ENCODE peak calls at places on chromosomes 2 and 18, in ten cellular contexts. B is AG09309, M is neural progenitor cell, G is right lobe of liver, W is cardiac fibroblast, X is foreskin fibroblast, Q is AG09319, L is psoas muscle, T is H9, O is AG10803. C is an unnamed sample.
A peak's percentile ranks its signal among the peaks of the same experiment; 100 is the strongest.

GRCh38 chr2:24708537-24709152 is 84.5 kb downstream of the PTRHD1 start:
- DNase-seq in B (no peak), M (no peak), G (no peak), W (peak; percentile 29), X (no peak), Q (no peak), L (no peak), T (no peak), O (no peak), C (no peak)

GRCh38 chr2:15223887-15224286 is 337.2 kb downstream of the NBAS start:
- DNase-seq in B (peak; percentile 64), M (no peak), G (no peak), W (peak; percentile 89), X (peak; percentile 73), Q (peak; percentile 48), L (no peak), T (no peak), O (peak; percentile 92), C (no peak)

GRCh38 chr2:1799174-1799573 is 54.9 kb upstream of the PXDN start:
- DNase-seq in B (no peak), M (no peak), G (no peak), W (no peak), X (no peak), Q (no peak), L (no peak), T (no peak), O (no peak), C (peak; percentile 48)

GRCh38 chr2:141020346-141020745 is 1110.5 kb downstream of the LRP1B start:
- DNase-seq in B (no peak), M (no peak), G (no peak), W (no peak), X (peak; percentile 12), Q (no peak), L (no peak), T (no peak), O (peak; percentile 14), C (no peak)

GRCh38 chr2:138116456-138116855 is 152.2 kb downstream of the HNMT start:
- DNase-seq in B (no peak), M (no peak), G (no peak), W (no peak), X (no peak), Q (no peak), L (no peak), T (no peak), O (no peak), C (no peak)

GRCh38 chr2:121349721-121350401 is 64.9 kb upstream of the TFCP2L1 start:
- DNase-seq in B (no peak), M (no peak), G (no peak), W (no peak), X (no peak), Q (no peak), L (no peak), T (no peak), O (no peak), C (no peak)

GRCh38 chr2:197633109-197633657 is 42.2 kb downstream of the RFTN2 start:
- DNase-seq in B (no peak), M (no peak), G (no peak), W (no peak), X (no peak), Q (no peak), L (no peak), T (no peak), O (no peak), C (no peak)

GRCh38 chr2:174012347-174013309 is 47.5 kb upstream of the SP3 start:
- DNase-seq in B (no peak), M (peak; percentile 70), G (peak; percentile 72), W (peak; percentile 86), X (no peak), Q (no peak), L (peak; percentile 89), T (peak; percentile 83), O (peak; percentile 55), C (peak; percentile 89)

GRCh38 chr18:78793313-78793712 is 186.3 kb upstream of the SALL3 start:
- DNase-seq in B (no peak), M (no peak), G (no peak), W (no peak), X (no peak), Q (no peak), L (no peak), T (no peak), O (no peak), C (no peak)

GRCh38 chr2:185050804-185051203 is 452.5 kb downstream of the ZNF804A start:
- DNase-seq in B (no peak), M (no peak), G (no peak), W (no peak), X (no peak), Q (no peak), L (no peak), T (no peak), O (no peak), C (no peak)

GRCh38 chr18:9705183-9705864 is 2.8 kb upstream of the RAB31 start:
- DNase-seq in B (no peak), M (no peak), G (no peak), W (peak; percentile 54), X (peak; percentile 65), Q (no peak), L (no peak), T (no peak), O (peak; percentile 72), C (no peak)

GRCh38 chr2:201987426-201987825 is 46.2 kb upstream of the FZD7 start:
- DNase-seq in B (no peak), M (no peak), G (no peak), W (no peak), X (no peak), Q (no peak), L (no peak), T (no peak), O (no peak), C (no peak)

GRCh38 chr2:201985740-201986735 is 47.6 kb upstream of the FZD7 start:
- DNase-seq in B (no peak), M (no peak), G (no peak), W (no peak), X (no peak), Q (no peak), L (no peak), T (no peak), O (no peak), C (no peak)

GRCh38 chr2:201983174-201983573 is 50.5 kb upstream of the FZD7 start:
- DNase-seq in B (no peak), M (peak; percentile 44), G (no peak), W (no peak), X (no peak), Q (no peak), L (no peak), T (no peak), O (no peak), C (no peak)

GRCh38 chr2:201984333-201984732 is 49.3 kb upstream of the FZD7 start:
- DNase-seq in B (no peak), M (no peak), G (no peak), W (no peak), X (no peak), Q (no peak), L (no peak), T (no peak), O (no peak), C (no peak)

DNA sequence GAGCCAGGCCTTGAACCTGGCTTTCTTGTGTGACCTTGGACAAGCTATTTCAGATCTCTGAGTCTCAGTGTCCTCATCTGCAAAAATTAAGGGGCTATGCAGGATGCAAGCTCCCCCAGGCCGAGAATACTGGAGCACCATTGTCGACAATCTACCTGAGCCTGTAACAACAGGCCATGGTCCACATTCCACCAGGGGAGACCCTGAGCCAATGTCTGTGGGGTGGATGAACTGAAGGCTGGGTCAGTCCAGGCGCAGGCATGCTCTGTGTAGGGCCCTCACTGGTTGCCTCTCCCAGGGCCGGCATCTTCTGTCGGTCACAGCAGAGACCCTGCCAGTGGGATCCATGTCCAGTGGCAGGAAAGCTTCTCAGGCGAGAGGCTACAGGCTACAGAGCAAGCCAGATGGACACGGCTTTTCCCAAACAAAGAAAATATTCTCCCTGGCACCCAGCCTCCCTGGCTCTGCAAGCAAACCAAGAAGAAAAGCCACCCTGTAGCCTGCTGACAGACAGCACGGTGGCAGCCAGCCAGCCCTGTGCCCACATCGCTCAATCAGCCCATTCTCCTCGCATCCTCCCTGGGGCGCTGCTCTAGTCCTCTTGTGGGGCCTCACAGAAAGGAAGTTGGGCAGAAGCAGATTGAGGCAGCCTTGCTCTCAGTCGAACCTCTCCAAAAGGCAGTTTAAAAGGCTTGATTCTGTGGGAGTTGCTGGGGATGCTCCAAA is 48.7 kb upstream of the FZD7 start:
- DNase-seq in B (no peak), M (no peak), G (no peak), W (no peak), X (no peak), Q (no peak), L (no peak), T (no peak), O (no peak), C (no peak)
- TF ChIP-seq CTCF in B (no peak), M (no peak), G (no peak), W (no peak), X (no peak), Q (no peak), L (no peak), T (no peak), O (no peak), C (no peak)

DNA sequence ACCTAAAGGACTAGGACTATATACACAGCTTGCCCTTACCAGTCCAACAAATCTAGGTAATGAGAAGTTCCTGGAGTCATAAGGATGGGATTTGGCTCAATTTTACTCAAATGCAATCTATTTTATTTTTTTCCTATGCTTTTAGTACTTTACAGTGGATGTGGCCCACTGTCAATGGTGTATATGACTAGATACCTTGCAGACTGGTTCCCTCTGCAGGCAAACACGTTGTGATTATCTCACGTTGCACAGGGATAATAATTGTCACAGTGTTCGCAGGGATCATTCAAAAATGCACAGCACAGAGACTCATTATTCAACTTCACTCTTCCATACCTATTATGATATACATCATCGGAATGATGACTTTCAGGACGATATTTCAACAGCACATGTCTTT is 359.7 kb downstream of the MBD2 start:
- DNase-seq in B (no peak), M (no peak), G (no peak), W (peak; percentile 8), X (no peak), Q (no peak), L (no peak), T (no peak), O (peak; percentile 3), C (no peak)
- TF ChIP-seq CTCF in B (no peak), M (peak; percentile 23), G (no peak), W (no peak), X (no peak), Q (peak; percentile 16), L (no peak), T (peak; percentile 39), O (peak; percentile 35), C (no peak)

GRCh38 chr2:36459725-36460137 is 104.2 kb downstream of the CRIM1 start:
- DNase-seq in B (no peak), M (peak; percentile 69), G (no peak), W (peak; percentile 72), X (no peak), Q (no peak), L (no peak), T (peak; percentile 76), O (peak; percentile 48), C (no peak)
- TF ChIP-seq CTCF in B (peak; percentile 48), M (peak; percentile 67), G (no peak), W (peak; percentile 40), X (peak; percentile 50), Q (peak; percentile 33), L (peak; percentile 40), T (peak; percentile 76), O (peak; percentile 43), C (peak; percentile 73)

DNA sequence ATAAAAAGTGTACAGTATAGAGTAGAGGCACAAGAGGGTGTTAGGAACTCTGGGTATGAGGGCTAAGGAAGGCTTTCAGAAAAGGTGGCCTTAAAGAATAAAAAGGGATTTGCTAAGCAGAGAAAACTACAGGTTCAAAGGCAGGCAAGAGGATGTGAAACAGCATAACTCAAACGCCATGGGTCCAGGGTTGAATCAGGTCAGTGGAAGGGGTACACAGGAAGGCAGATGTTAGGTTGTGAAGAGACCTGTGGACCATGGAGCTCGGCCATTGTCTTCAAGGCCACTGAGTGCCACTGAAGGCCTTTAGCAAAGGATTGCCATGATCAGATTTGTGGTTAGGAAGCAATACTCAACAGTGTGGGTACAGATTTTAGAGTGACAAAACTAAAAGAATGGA is 108.2 kb upstream of the FAM98A start:
- DNase-seq in B (no peak), M (no peak), G (no peak), W (no peak), X (no peak), Q (no peak), L (no peak), T (no peak), O (no peak), C (no peak)
- TF ChIP-seq CTCF in B (no peak), M (no peak), G (no peak), W (no peak), X (no peak), Q (no peak), L (no peak), T (no peak), O (no peak), C (no peak)

C was measured in chondrocyte.